ENCODE peak calls at places on chromosomes 7 and 10, in eight cellular contexts. X is neural progenitor cell; F is tibial nerve; B is naive thymus-derived CD4-positive, alpha-beta T cell; P is psoas muscle; Q is right cardiac atrium; G is mammary epithelial cell; U is K562. Y is an unnamed sample. For H3K4me1, the result is how much of the 10 kb centered on the place peaks cover.

GRCh38 chr10:66799474-66799873 is 126.4 kb upstream of the LRRTM3 start:
- DNase-seq in X (no peak), F (no peak), B (no peak), P (no peak), Q (no peak), G (peak), U (no peak), Y (no peak)

GRCh38 chr10:12717981-12718707 is 283.4 kb downstream of the CCDC3 start:
- DNase-seq in X (peak), F (no peak), B (no peak), P (no peak), Q (no peak), G (peak), U (no peak), Y (no peak)

GRCh38 chr10:36446873-36447272 is 678.5 kb upstream of the ANKRD30A start:
- DNase-seq in X (no peak), F (no peak), B (no peak), P (no peak), Q (peak), G (peak), U (no peak), Y (no peak)

GRCh38 chr7:538764-539685 is 19.4 kb upstream of the PDGFA start:
- DNase-seq in X (no peak), F (no peak), B (no peak), P (no peak), Q (no peak), G (peak), U (no peak), Y (peak)

GRCh38 chr7:54995166-54995565 is 23.7 kb upstream of the EGFR start:
- DNase-seq in X (no peak), F (no peak), B (no peak), P (no peak), Q (no peak), G (no peak), U (no peak), Y (no peak)

GRCh38 chr7:45267262-45267661 is 109.7 kb downstream of the RAMP3 start:
- DNase-seq in X (peak), F (no peak), B (no peak), P (no peak), Q (no peak), G (peak), U (no peak), Y (no peak)

GRCh38 chr10:113739577-113739976 is 11.9 kb upstream of the PLEKHS1 start:
- DNase-seq in X (no peak), F (no peak), B (no peak), P (no peak), Q (no peak), G (no peak), U (no peak), Y (no peak)

GRCh38 chr7:136023134-136023869 is 46.1 kb upstream of the MTPN start:
- DNase-seq in X (no peak), F (no peak), B (no peak), P (no peak), Q (no peak), G (no peak), U (no peak), Y (no peak)

GRCh38 chr7:148962823-148963582 is 65.3 kb downstream of the PDIA4 start:
- DNase-seq in X (peak), F (peak), B (peak), P (peak), Q (peak), G (peak), U (peak), Y (peak)

GRCh38 chr10:22850541-22850940 is 77.3 kb upstream of the ARMC3 start:
- DNase-seq in X (no peak), F (no peak), B (no peak), P (no peak), Q (no peak), G (no peak), U (no peak), Y (no peak)

GRCh38 chr7:1939434-1940401 is 269.6 kb downstream of the ELFN1 start:
- DNase-seq in X (no peak), F (no peak), B (peak), P (peak), Q (peak), G (peak), U (peak), Y (no peak)

GRCh38 chr10:88092975-88093374 is 229.6 kb downstream of the PTEN start:
- DNase-seq in X (no peak), F (no peak), B (no peak), P (no peak), Q (peak), G (no peak), U (no peak), Y (no peak)

GRCh38 chr10:48506147-48506917 is 98.5 kb downstream of the ARHGAP22 start:
- DNase-seq in X (no peak), F (no peak), B (no peak), P (no peak), Q (no peak), G (no peak), U (peak), Y (no peak)

GRCh38 chr10:5479481-5480161 is 19.7 kb downstream of the CALML5 start:
- DNase-seq in X (no peak), F (no peak), B (no peak), P (no peak), Q (no peak), G (no peak), U (peak), Y (peak)

GRCh38 chr10:58625070-58625469 is 112.4 kb downstream of the BICC1 start:
- DNase-seq in X (no peak), F (no peak), B (no peak), P (no peak), Q (no peak), G (peak), U (no peak), Y (no peak)

GRCh38 chr10:48932831-48933670 is 6.6 kb downstream of the LRRC18 start:
- DNase-seq in X (no peak), F (no peak), B (no peak), P (no peak), Q (no peak), G (no peak), U (no peak), Y (no peak)

GRCh38 chr10:101839421-101840063 is 4.1 kb downstream of the KCNIP2 start:
- DNase-seq in X (peak), F (no peak), B (no peak), P (no peak), Q (peak), G (peak), U (peak), Y (peak)
- H3K4me1 ChIP-seq in X (under half), F (under half), B (under half), P (under half), Q (under half), G (under half), U (under half), Y (under half)

GRCh38 chr7:134365341-134366054 is 48.8 kb upstream of the SLC35B4 start:
- DNase-seq in X (no peak), F (no peak), B (no peak), P (no peak), Q (no peak), G (peak), U (peak), Y (no peak)
- H3K4me1 ChIP-seq in X (under half), F (under half), B (under half), P (under half), Q (under half), G (half or more), U (under half), Y (under half)

GRCh38 chr7:142807855-142808460 is 37.2 kb downstream of the PRSS2 start:
- DNase-seq in X (no peak), F (no peak), B (no peak), P (no peak), Q (no peak), G (no peak), U (peak), Y (no peak)

GRCh38 chr7:142811154-142811737 is 40.5 kb downstream of the PRSS2 start:
- DNase-seq in X (peak), F (no peak), B (peak), P (no peak), Q (no peak), G (peak), U (peak), Y (no peak)

GRCh38 chr7:142808802-142809583 is 38.2 kb downstream of the PRSS2 start:
- DNase-seq in X (no peak), F (no peak), B (peak), P (no peak), Q (no peak), G (peak), U (peak), Y (peak)

GRCh38 chr7:142808461-142808801 is 37.7 kb downstream of the PRSS2 start:
- DNase-seq in X (no peak), F (no peak), B (no peak), P (no peak), Q (no peak), G (no peak), U (no peak), Y (no peak)

GRCh38 chr7:142809671-142810070 is 38.9 kb downstream of the PRSS2 start:
- DNase-seq in X (no peak), F (no peak), B (no peak), P (no peak), Q (no peak), G (no peak), U (no peak), Y (no peak)
- H3K4me1 ChIP-seq in X (under half), F (under half), B (half or more), P (under half), Q (under half), G (under half), U (half or more), Y (under half)

GRCh38 chr10:33120700-33121099 is 162.7 kb upstream of the ITGB1 start:
- DNase-seq in X (no peak), F (no peak), B (no peak), P (no peak), Q (no peak), G (no peak), U (no peak), Y (no peak)
- H3K4me1 ChIP-seq in X (under half), F (under half), B (half or more), P (under half), Q (under half), G (under half), U (under half), Y (under half)

GRCh38 chr10:79324032-79324695 is 23.1 kb upstream of the PPIF start:
- DNase-seq in X (no peak), F (no peak), B (no peak), P (no peak), Q (no peak), G (no peak), U (no peak), Y (no peak)

GRCh38 chr10:79323602-79324001 is 23.7 kb upstream of the PPIF start:
- DNase-seq in X (no peak), F (no peak), B (no peak), P (no peak), Q (no peak), G (no peak), U (no peak), Y (no peak)

GRCh38 chr10:79321951-79322350 is 25.3 kb upstream of the PPIF start:
- DNase-seq in X (no peak), F (no peak), B (no peak), P (no peak), Q (no peak), G (peak), U (no peak), Y (no peak)

GRCh38 chr10:79321494-79321882 is 25.8 kb upstream of the PPIF start:
- DNase-seq in X (no peak), F (no peak), B (no peak), P (peak), Q (peak), G (no peak), U (no peak), Y (no peak)

GRCh38 chr10:79322616-79323566 is 24.4 kb upstream of the PPIF start:
- DNase-seq in X (no peak), F (no peak), B (peak), P (peak), Q (peak), G (peak), U (no peak), Y (no peak)
- H3K4me1 ChIP-seq in X (under half), F (under half), B (half or more), P (under half), Q (under half), G (under half), U (under half), Y (under half)

GRCh38 chr10:97522071-97522470 is 23.3 kb downstream of the UBTD1 start:
- DNase-seq in X (no peak), F (no peak), B (no peak), P (no peak), Q (peak), G (no peak), U (no peak), Y (no peak)
- H3K4me1 ChIP-seq in X (under half), F (under half), B (under half), P (under half), Q (under half), G (under half), U (under half), Y (under half)

GRCh38 chr10:124722812-124723783 is 21.1 kb downstream of the FAM53B start:
- DNase-seq in X (no peak), F (no peak), B (no peak), P (no peak), Q (peak), G (peak), U (no peak), Y (peak)
- H3K4me1 ChIP-seq in X (under half), F (under half), B (half or more), P (half or more), Q (under half), G (under half), U (under half), Y (half or more)

DNA sequence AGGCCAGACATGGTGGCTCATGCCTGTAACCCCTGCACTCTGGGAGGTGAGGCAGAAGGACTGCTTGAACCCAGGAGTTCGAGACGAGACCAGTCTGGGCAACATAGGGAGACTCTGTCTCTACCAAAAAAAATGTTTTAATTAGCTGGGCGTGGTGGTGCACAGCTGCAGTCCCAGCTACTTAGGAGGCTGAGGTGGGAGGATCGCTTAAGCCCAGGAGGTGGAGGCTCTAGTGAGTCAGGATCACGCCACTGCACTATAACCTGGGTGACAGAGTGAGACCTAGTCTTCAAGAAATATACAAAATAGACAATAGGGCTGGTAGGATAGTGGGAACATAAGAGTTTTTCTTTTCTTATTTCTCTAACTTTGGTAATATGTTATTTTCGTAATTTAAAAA is 50.2 kb downstream of the CREB3L2 start:
- DNase-seq in X (no peak), F (no peak), B (no peak), P (no peak), Q (no peak), G (no peak), U (no peak), Y (no peak)
- H3K4me1 ChIP-seq in X (under half), F (under half), B (under half), P (under half), Q (under half), G (under half), U (half or more), Y (under half)